ENCODE peak calls at places on chromosomes 6 and 20, in six cellular contexts. One of them, this sample, is unnamed. For H3K36me3 and H3K9me3, the result is how much of the 10 kb centered on the place peaks cover.

GRCh38 chr6:13624871-13625288 is 9.7 kb downstream of the NOL7 start:
- DNase-seq in body of pancreas: peak
- DNase-seq in BE2C: peak
- DNase-seq in ovary: no peak
- DNase-seq in prostate gland: no peak
- DNase-seq in fibroblast of lung: peak
- DNase-seq in this sample: no peak

GRCh38 chr6:99879431-99879830 is 114.6 kb downstream of the MCHR2 start:
- DNase-seq in body of pancreas: no peak
- DNase-seq in BE2C: no peak
- DNase-seq in ovary: no peak
- DNase-seq in prostate gland: no peak
- DNase-seq in fibroblast of lung: no peak
- DNase-seq in this sample: no peak

GRCh38 chr6:123030292-123030691 is 34.3 kb downstream of the CLVS2 start:
- DNase-seq in body of pancreas: no peak
- DNase-seq in BE2C: no peak
- DNase-seq in ovary: no peak
- DNase-seq in prostate gland: no peak
- DNase-seq in fibroblast of lung: no peak
- DNase-seq in this sample: no peak

GRCh38 chr20:19251958-19252669 is 39.7 kb downstream of the SLC24A3 start:
- DNase-seq in body of pancreas: no peak
- DNase-seq in BE2C: no peak
- DNase-seq in ovary: no peak
- DNase-seq in prostate gland: no peak
- DNase-seq in fibroblast of lung: no peak
- DNase-seq in this sample: no peak

GRCh38 chr20:60837386-60837785 is 414.7 kb upstream of the CDH4 start:
- DNase-seq in body of pancreas: no peak
- DNase-seq in BE2C: no peak
- DNase-seq in ovary: no peak
- DNase-seq in prostate gland: no peak
- DNase-seq in fibroblast of lung: no peak
- DNase-seq in this sample: no peak

GRCh38 chr6:162165479-162165878 is 562.1 kb downstream of the PRKN start:
- DNase-seq in body of pancreas: no peak
- DNase-seq in BE2C: no peak
- DNase-seq in ovary: no peak
- DNase-seq in prostate gland: no peak
- DNase-seq in fibroblast of lung: no peak
- DNase-seq in this sample: no peak

GRCh38 chr6:41963371-41963770 is 21.8 kb upstream of the CCND3 start:
- DNase-seq in body of pancreas: no peak
- DNase-seq in BE2C: no peak
- DNase-seq in ovary: no peak
- DNase-seq in prostate gland: no peak
- DNase-seq in fibroblast of lung: no peak
- DNase-seq in this sample: no peak

GRCh38 chr6:31930962-31931361 is 3.4 kb downstream of the C2 start:
- DNase-seq in body of pancreas: no peak
- DNase-seq in BE2C: no peak
- DNase-seq in ovary: no peak
- DNase-seq in prostate gland: no peak
- DNase-seq in fibroblast of lung: no peak
- DNase-seq in this sample: no peak

GRCh38 chr6:5509106-5509505 is 247.8 kb downstream of the FARS2 start:
- DNase-seq in body of pancreas: no peak
- DNase-seq in BE2C: no peak
- DNase-seq in ovary: no peak
- DNase-seq in prostate gland: no peak
- DNase-seq in fibroblast of lung: no peak
- DNase-seq in this sample: no peak

GRCh38 chr6:1535295-1535694 is 74.4 kb upstream of the FOXC1 start:
- DNase-seq in body of pancreas: no peak
- DNase-seq in BE2C: no peak
- DNase-seq in ovary: no peak
- DNase-seq in prostate gland: no peak
- DNase-seq in fibroblast of lung: peak
- DNase-seq in this sample: peak

GRCh38 chr20:35776513-35777101 is 4.8 kb downstream of the PHF20 start:
- DNase-seq in body of pancreas: peak
- DNase-seq in BE2C: peak
- DNase-seq in ovary: peak
- DNase-seq in prostate gland: peak
- DNase-seq in fibroblast of lung: peak
- DNase-seq in this sample: no peak

GRCh38 chr6:98787401-98787800 is 47.0 kb upstream of the POU3F2 start:
- DNase-seq in body of pancreas: no peak
- DNase-seq in BE2C: no peak
- DNase-seq in ovary: no peak
- DNase-seq in prostate gland: no peak
- DNase-seq in fibroblast of lung: no peak
- DNase-seq in this sample: no peak

GRCh38 chr20:39338977-39339376 is 376.8 kb downstream of the DHX35 start:
- DNase-seq in body of pancreas: peak
- DNase-seq in BE2C: no peak
- DNase-seq in ovary: no peak
- DNase-seq in prostate gland: no peak
- DNase-seq in fibroblast of lung: peak
- DNase-seq in this sample: peak

GRCh38 chr6:27791182-27791939 is 120.8 kb downstream of the OR2B2 start:
- DNase-seq in body of pancreas: peak
- DNase-seq in BE2C: peak
- DNase-seq in ovary: peak
- DNase-seq in prostate gland: no peak
- DNase-seq in fibroblast of lung: peak
- DNase-seq in this sample: peak

GRCh38 chr6:118912646-118913045 is 18.7 kb downstream of the ASF1A start:
- DNase-seq in body of pancreas: no peak
- DNase-seq in BE2C: no peak
- DNase-seq in ovary: no peak
- DNase-seq in prostate gland: no peak
- DNase-seq in fibroblast of lung: no peak
- DNase-seq in this sample: no peak

GRCh38 chr6:13494137-13494536 is 6.7 kb upstream of the GFOD1 start:
- DNase-seq in body of pancreas: no peak
- DNase-seq in BE2C: no peak
- DNase-seq in ovary: no peak
- DNase-seq in prostate gland: no peak
- DNase-seq in fibroblast of lung: no peak
- DNase-seq in this sample: no peak

GRCh38 chr6:53227847-53228246 is 79.2 kb upstream of the GCM1 start:
- DNase-seq in body of pancreas: no peak
- DNase-seq in BE2C: no peak
- DNase-seq in ovary: no peak
- DNase-seq in prostate gland: no peak
- DNase-seq in fibroblast of lung: no peak
- DNase-seq in this sample: no peak

GRCh38 chr6:105374010-105374420 is 28.9 kb downstream of the PREP start:
- DNase-seq in body of pancreas: no peak
- DNase-seq in BE2C: no peak
- DNase-seq in ovary: no peak
- DNase-seq in prostate gland: no peak
- DNase-seq in fibroblast of lung: peak
- DNase-seq in this sample: no peak

GRCh38 chr6:120935007-120935406 is 399.3 kb downstream of the TBC1D32 start:
- DNase-seq in body of pancreas: no peak
- DNase-seq in BE2C: no peak
- DNase-seq in ovary: no peak
- DNase-seq in prostate gland: no peak
- DNase-seq in fibroblast of lung: no peak
- DNase-seq in this sample: no peak

GRCh38 chr20:38127011-38127621 is 38.0 kb downstream of the TGM2 start:
- DNase-seq in body of pancreas: peak
- DNase-seq in BE2C: peak
- DNase-seq in ovary: peak
- DNase-seq in prostate gland: no peak
- DNase-seq in fibroblast of lung: peak
- DNase-seq in this sample: peak

GRCh38 chr6:140779341-140779740 is 1353.4 kb upstream of the GJE1 start:
- DNase-seq in body of pancreas: no peak
- DNase-seq in BE2C: no peak
- DNase-seq in ovary: no peak
- DNase-seq in prostate gland: no peak
- DNase-seq in fibroblast of lung: peak
- DNase-seq in this sample: no peak

GRCh38 chr20:38117635-38118034 is 47.4 kb downstream of the TGM2 start:
- DNase-seq in body of pancreas: no peak
- DNase-seq in BE2C: no peak
- DNase-seq in ovary: no peak
- DNase-seq in prostate gland: no peak
- DNase-seq in fibroblast of lung: peak
- DNase-seq in this sample: peak

GRCh38 chr6:8731874-8732273 is 296.5 kb upstream of the SLC35B3 start:
- DNase-seq in body of pancreas: no peak
- DNase-seq in BE2C: no peak
- DNase-seq in ovary: no peak
- DNase-seq in prostate gland: no peak
- DNase-seq in fibroblast of lung: no peak
- DNase-seq in this sample: no peak
- H3K4me3 ChIP-seq in body of pancreas: no peak
- H3K4me3 ChIP-seq in BE2C: no peak
- H3K4me3 ChIP-seq in ovary: no peak
- H3K4me3 ChIP-seq in prostate gland: no peak
- H3K4me3 ChIP-seq in fibroblast of lung: no peak
- H3K4me3 ChIP-seq in this sample: no peak

GRCh38 chr20:44950368-44950767 is 9.8 kb downstream of the TOMM34 start:
- DNase-seq in body of pancreas: no peak
- DNase-seq in BE2C: no peak
- DNase-seq in ovary: no peak
- DNase-seq in prostate gland: no peak
- DNase-seq in fibroblast of lung: no peak
- DNase-seq in this sample: no peak
- H3K36me3 ChIP-seq in body of pancreas: under half
- H3K36me3 ChIP-seq in BE2C: half or more
- H3K36me3 ChIP-seq in ovary: under half
- H3K36me3 ChIP-seq in prostate gland: under half
- H3K36me3 ChIP-seq in fibroblast of lung: under half
- H3K36me3 ChIP-seq in this sample: half or more

DNA sequence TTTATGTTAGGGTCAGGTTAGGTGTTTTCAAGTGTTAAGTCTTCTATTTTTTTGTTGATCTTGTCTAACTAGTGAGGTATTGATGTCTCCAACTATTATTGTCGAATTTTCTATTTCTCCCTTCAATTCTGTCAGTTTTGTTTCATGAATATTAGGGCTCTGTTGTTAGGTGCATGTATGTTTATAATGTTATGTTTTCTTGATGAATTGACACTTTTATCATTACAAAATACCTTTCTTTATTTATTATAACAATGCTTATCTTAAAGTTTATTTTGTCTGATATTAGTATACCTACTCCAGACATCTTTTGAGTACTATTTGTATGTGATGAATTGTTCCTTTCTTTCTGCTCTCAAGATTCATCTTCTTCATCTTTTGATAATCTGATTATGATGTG is 12.9 kb upstream of the TRIM38 start:
- DNase-seq in body of pancreas: no peak
- DNase-seq in BE2C: no peak
- DNase-seq in ovary: no peak
- DNase-seq in prostate gland: no peak
- DNase-seq in fibroblast of lung: no peak
- DNase-seq in this sample: no peak
- H3K9me3 ChIP-seq in body of pancreas: under half
- H3K9me3 ChIP-seq in BE2C: under half
- H3K9me3 ChIP-seq in ovary: under half
- H3K9me3 ChIP-seq in prostate gland: under half
- H3K9me3 ChIP-seq in fibroblast of lung: under half
- H3K9me3 ChIP-seq in this sample: under half

GRCh38 chr20:25860531-25861150 is 164.0 kb upstream of the ZNF337 start:
- DNase-seq in body of pancreas: no peak
- DNase-seq in BE2C: no peak
- DNase-seq in ovary: no peak
- DNase-seq in prostate gland: no peak
- DNase-seq in fibroblast of lung: no peak
- DNase-seq in this sample: no peak
- H3K4me3 ChIP-seq in body of pancreas: no peak
- H3K4me3 ChIP-seq in BE2C: peak
- H3K4me3 ChIP-seq in ovary: no peak
- H3K4me3 ChIP-seq in prostate gland: no peak
- H3K4me3 ChIP-seq in fibroblast of lung: no peak
- H3K4me3 ChIP-seq in this sample: no peak

DNA sequence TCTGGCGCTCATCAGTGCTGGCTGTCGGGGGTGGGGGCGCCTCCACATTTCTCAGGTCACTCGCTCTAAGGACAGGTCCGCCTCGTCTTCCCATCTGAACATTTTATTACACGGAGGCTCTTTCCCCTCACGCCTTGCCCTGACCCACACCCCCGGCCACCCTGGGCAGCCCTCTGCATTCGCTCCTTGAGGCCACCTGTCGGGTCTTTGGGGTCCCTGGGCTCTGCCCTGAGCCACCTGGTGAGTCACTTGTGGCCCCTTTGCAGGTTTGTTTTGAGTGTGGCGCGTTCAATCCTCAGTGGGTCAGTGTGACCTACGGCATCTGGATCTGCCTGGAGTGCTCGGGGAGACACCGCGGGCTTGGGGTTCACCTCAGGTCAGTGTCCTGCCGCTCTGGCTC is 3.2 kb downstream of the ARFGAP1 start:
- DNase-seq in body of pancreas: no peak
- DNase-seq in BE2C: no peak
- DNase-seq in ovary: no peak
- DNase-seq in prostate gland: no peak
- DNase-seq in fibroblast of lung: no peak
- DNase-seq in this sample: no peak
- H3K36me3 ChIP-seq in body of pancreas: under half
- H3K36me3 ChIP-seq in BE2C: under half
- H3K36me3 ChIP-seq in ovary: under half
- H3K36me3 ChIP-seq in prostate gland: under half
- H3K36me3 ChIP-seq in fibroblast of lung: under half
- H3K36me3 ChIP-seq in this sample: half or more

DNA sequence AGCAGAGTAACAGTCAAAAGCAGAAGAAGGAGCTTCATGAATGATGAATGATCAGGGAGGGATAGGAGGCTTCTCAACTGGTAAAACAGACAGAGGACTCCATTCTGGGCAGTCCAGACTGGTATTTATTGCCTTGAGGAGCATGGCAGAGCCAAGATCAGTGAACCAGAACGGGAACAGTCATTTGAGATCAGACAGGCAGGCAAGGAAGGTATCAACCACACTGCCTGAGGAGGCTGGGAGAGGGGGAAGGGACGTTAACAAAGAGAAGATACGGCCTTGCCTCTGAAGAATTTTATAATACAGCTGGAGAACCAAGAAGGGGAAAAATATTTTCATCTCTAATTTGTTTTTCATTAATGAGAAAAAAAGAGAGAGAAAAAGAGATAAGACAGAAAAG is at the start of gene DEFB121:
- DNase-seq in body of pancreas: no peak
- DNase-seq in BE2C: no peak
- DNase-seq in ovary: no peak
- DNase-seq in prostate gland: no peak
- DNase-seq in fibroblast of lung: no peak
- DNase-seq in this sample: no peak
- H3K9me3 ChIP-seq in body of pancreas: under half
- H3K9me3 ChIP-seq in BE2C: under half
- H3K9me3 ChIP-seq in ovary: under half
- H3K9me3 ChIP-seq in prostate gland: under half
- H3K9me3 ChIP-seq in fibroblast of lung: under half
- H3K9me3 ChIP-seq in this sample: under half